ENCODE peak calls at places on chromosomes 5 and 9, in nine cellular contexts. E is GM23338, F is GM23248, X is HCT116, Q is OCI-LY7, P is PC-3, R is neural progenitor cell, I is MM.1S, U is SK-N-SH. J is an unnamed sample.

GRCh38 chr5:134503088-134503936 is 22.2 kb upstream of the JADE2 start:
- DNase-seq in P (peak), U (peak), X (peak), I (peak), Q (no peak), R (no peak), E (peak), F (peak), J (peak)

GRCh38 chr5:170523129-170523497 is 19.3 kb downstream of the KCNIP1 start:
- DNase-seq in E (no peak), I (no peak), U (peak), Q (no peak), P (no peak), X (no peak), R (no peak), F (peak), J (no peak)

GRCh38 chr5:30279237-30279636 is 914.2 kb upstream of the CDH6 start:
- DNase-seq in I (no peak), P (peak), U (no peak), E (peak), F (peak), Q (no peak), X (no peak), R (no peak), J (no peak)

GRCh38 chr5:80961376-80962281 is 1.5 kb downstream of the RASGRF2 start:
- DNase-seq in Q (no peak), P (no peak), E (no peak), X (no peak), I (no peak), U (no peak), F (no peak), R (peak), J (no peak)

GRCh38 chr5:141617682-141618029 is 1.1 kb downstream of the DIAPH1 start:
- DNase-seq in R (peak), P (peak), U (no peak), Q (no peak), F (peak), X (no peak), E (no peak), I (peak), J (no peak)

GRCh38 chr9:116342941-116343340 is 189.3 kb downstream of the PAPPA start:
- DNase-seq in Q (no peak), R (no peak), I (no peak), P (peak), U (no peak), F (peak), X (no peak), E (no peak), J (no peak)

GRCh38 chr5:151014680-151015343 is 5.6 kb upstream of the GPX3 start:
- DNase-seq in X (no peak), R (no peak), I (no peak), F (no peak), E (no peak), Q (no peak), P (peak), U (no peak), J (no peak)

GRCh38 chr5:179223961-179224360 is 121.3 kb downstream of the ADAMTS2 start:
- DNase-seq in Q (no peak), E (no peak), R (no peak), U (no peak), F (no peak), P (no peak), I (no peak), X (no peak), J (no peak)

GRCh38 chr5:120684213-120684612 is 220.1 kb downstream of the PRR16 start:
- DNase-seq in R (no peak), F (peak), X (peak), P (peak), E (no peak), Q (no peak), I (peak), U (no peak), J (no peak)

GRCh38 chr9:36843964-36844363 is 190.1 kb downstream of the PAX5 start:
- DNase-seq in F (no peak), P (no peak), R (no peak), Q (no peak), U (no peak), I (peak), E (no peak), X (no peak), J (no peak)

GRCh38 chr5:152185547-152186234 is 219.4 kb downstream of the NMUR2 start:
- DNase-seq in R (no peak), Q (no peak), X (no peak), U (no peak), I (no peak), F (no peak), E (no peak), P (no peak), J (peak)

GRCh38 chr9:13369426-13369825 is 89.9 kb upstream of the MPDZ start:
- DNase-seq in E (peak), P (no peak), F (no peak), U (no peak), I (no peak), Q (no peak), R (peak), X (no peak), J (no peak)

GRCh38 chr9:107895524-107896001 is 406.0 kb upstream of the KLF4 start:
- DNase-seq in E (no peak), R (no peak), X (no peak), F (peak), P (no peak), U (no peak), Q (no peak), I (no peak), J (peak)

GRCh38 chr5:627840-628239 is 15.7 kb downstream of the CEP72 start:
- DNase-seq in P (no peak), X (no peak), R (no peak), U (no peak), E (no peak), Q (no peak), I (no peak), F (no peak), J (no peak)

GRCh38 chr5:124839371-124839998 is 93.0 kb upstream of the ZNF608 start:
- DNase-seq in R (no peak), I (no peak), Q (no peak), F (no peak), E (no peak), X (no peak), P (no peak), U (no peak), J (no peak)

GRCh38 chr5:86917117-86917579 is 299.4 kb downstream of the COX7C start:
- DNase-seq in Q (peak), U (no peak), I (peak), E (peak), P (peak), X (no peak), R (peak), F (peak), J (peak)

GRCh38 chr9:7785813-7786212 is 13.8 kb downstream of the DMAC1 start:
- DNase-seq in E (no peak), X (no peak), P (no peak), I (no peak), Q (no peak), F (no peak), U (no peak), R (no peak), J (no peak)

GRCh38 chr5:96614110-96614691 is 48.0 kb upstream of the CAST start:
- DNase-seq in F (peak), I (peak), U (peak), Q (peak), P (peak), X (peak), R (peak), E (peak), J (peak)

GRCh38 chr5:77670526-77670925 is 32.0 kb upstream of the OTP start:
- DNase-seq in Q (no peak), E (no peak), X (no peak), I (no peak), F (no peak), U (no peak), R (no peak), P (no peak), J (no peak)

GRCh38 chr5:128537306-128537998 is 593 bp downstream of the FBN2 start:
- DNase-seq in X (no peak), U (peak), P (peak), E (peak), I (peak), F (peak), R (peak), Q (no peak), J (peak)

GRCh38 chr5:54548565-54548964 is 31.0 kb downstream of the SNX18 start:
- DNase-seq in U (no peak), X (no peak), R (no peak), I (no peak), P (no peak), F (no peak), E (no peak), Q (no peak), J (no peak)

GRCh38 chr5:171830686-171831085 is 45.1 kb downstream of the SMIM23 start:
- DNase-seq in R (no peak), U (no peak), P (no peak), I (no peak), X (no peak), E (no peak), F (no peak), Q (no peak), J (no peak)

GRCh38 chr5:87156631-87157030 is 111.1 kb upstream of the RASA1 start:
- DNase-seq in P (peak), E (no peak), I (no peak), R (no peak), Q (no peak), X (no peak), U (no peak), F (no peak), J (no peak)

GRCh38 chr9:100219347-100219746 is 120.3 kb downstream of the INVS start:
- DNase-seq in R (no peak), U (no peak), F (no peak), X (no peak), P (no peak), I (no peak), Q (no peak), E (no peak), J (no peak)

GRCh38 chr5:168946363-168946762 is 354.6 kb downstream of the SLIT3 start:
- DNase-seq in Q (no peak), F (peak), P (peak), X (no peak), U (peak), I (no peak), E (peak), R (peak), J (no peak)

GRCh38 chr5:162324356-162324755 is 256.8 kb downstream of the GABRG2 start:
- DNase-seq in X (no peak), R (no peak), U (no peak), P (peak), Q (no peak), F (no peak), E (no peak), I (no peak), J (no peak)

GRCh38 chr9:136339958-136340310 is 12.6 kb downstream of the GPSM1 start:
- DNase-seq in X (no peak), R (no peak), P (no peak), F (no peak), I (no peak), U (no peak), E (no peak), Q (no peak), J (no peak)
- TF ChIP-seq EZH2phosphoT487 in X (no peak), R (no peak), P (no peak), F (no peak), I (no peak), U (no peak), E (no peak), Q (no peak), J (no peak)

GRCh38 chr5:58447231-58447630 is 12.7 kb downstream of the PLK2 start:
- DNase-seq in I (no peak), Q (no peak), F (peak), X (no peak), R (no peak), E (no peak), P (no peak), U (no peak), J (no peak)
- H2AFZ ChIP-seq in I (no peak), Q (no peak), F (no peak), X (no peak), R (no peak), E (no peak), P (no peak), U (no peak), J (no peak)

GRCh38 chr9:95349109-95350038 is 31.9 kb upstream of the FANCC start:
- DNase-seq in U (no peak), I (no peak), R (peak), X (no peak), E (peak), P (no peak), Q (no peak), F (peak), J (peak)
- H3K4me3 ChIP-seq in U (no peak), I (no peak), R (peak), X (no peak), E (peak), P (no peak), Q (no peak), F (peak), J (peak)

GRCh38 chr5:83368835-83369234 is 102.7 kb upstream of the VCAN start:
- DNase-seq in Q (no peak), X (no peak), I (no peak), U (no peak), F (peak), P (peak), E (no peak), R (no peak), J (no peak)
- TF ChIP-seq EZH2phosphoT487 in Q (no peak), X (no peak), I (no peak), U (no peak), F (no peak), P (no peak), E (no peak), R (no peak), J (no peak)

DNA sequence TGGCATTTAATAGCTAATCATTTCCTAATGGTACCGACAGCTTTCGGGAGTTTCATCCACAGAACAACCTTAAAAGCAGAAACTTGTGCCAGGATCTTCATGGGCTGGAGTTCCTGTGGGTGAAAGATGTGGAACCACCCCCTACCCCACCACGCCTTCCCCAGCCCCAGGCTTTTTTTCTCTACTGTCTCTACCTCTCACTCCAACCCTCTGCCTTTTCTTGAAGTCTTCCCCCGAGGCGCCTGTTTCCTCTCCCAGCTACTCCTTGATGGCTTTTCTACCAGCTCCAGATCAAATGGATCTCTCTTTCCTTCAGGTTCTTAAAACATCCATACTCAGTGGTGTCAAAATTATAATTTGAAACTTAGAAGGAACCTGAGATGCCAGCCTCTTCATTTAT is 319.6 kb downstream of the PIK3R1 start:
- DNase-seq in R (no peak), Q (no peak), P (no peak), E (no peak), U (no peak), X (no peak), F (no peak), I (no peak), J (no peak)
- H2AFZ ChIP-seq in R (no peak), Q (no peak), P (no peak), E (peak), U (no peak), X (no peak), F (peak), I (no peak), J (no peak)

GRCh38 chr5:69364414-69364813 is 4.9 kb downstream of the AK6 start:
- DNase-seq in Q (peak), P (peak), E (peak), R (no peak), F (peak), U (peak), X (peak), I (no peak), J (peak)

GRCh38 chr5:69369369-69370121 is at the start of the genes AK6, RAD17 and TAF9:
- DNase-seq in F (peak), E (peak), Q (peak), P (peak), X (peak), R (peak), I (peak), U (peak), J (peak)

GRCh38 chr5:69368458-69369368 is 607 bp downstream of the AK6 start:
- DNase-seq in X (peak), R (peak), U (peak), Q (peak), E (peak), F (peak), P (peak), I (no peak), J (peak)

GRCh38 chr5:69364850-69365249 is 4.5 kb downstream of the AK6 start:
- DNase-seq in E (no peak), U (no peak), P (no peak), I (no peak), R (no peak), X (no peak), Q (no peak), F (peak), J (no peak)

DNA sequence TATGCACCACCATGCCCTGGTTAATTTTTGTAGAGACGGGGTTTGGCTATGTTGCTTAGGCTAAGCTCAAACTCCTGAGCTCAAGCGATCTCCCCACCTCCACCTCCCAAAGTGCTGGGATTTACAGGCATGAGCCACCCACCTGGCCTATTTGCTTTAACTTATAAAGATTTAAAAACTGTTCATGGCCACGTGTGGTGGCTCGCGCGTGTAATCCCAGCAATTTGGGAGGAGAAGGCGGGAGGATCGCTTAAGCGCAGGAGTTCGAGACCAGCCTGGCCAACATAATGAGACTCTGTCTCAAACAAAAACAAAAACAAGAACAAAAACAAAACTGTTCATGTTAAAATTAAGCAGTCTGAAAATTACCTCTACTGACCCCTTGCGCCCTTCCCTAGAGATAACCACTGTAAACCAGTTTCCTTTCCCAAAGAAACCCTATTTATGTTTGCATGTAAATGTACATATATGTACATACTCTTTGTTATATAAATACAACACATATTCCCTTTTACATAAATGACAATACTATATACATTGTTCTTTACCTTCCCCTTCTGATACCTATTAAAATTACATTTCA is 1.5 kb downstream of the AK6 start:
- DNase-seq in U (no peak), P (peak), Q (no peak), R (no peak), E (no peak), I (no peak), X (no peak), F (no peak), J (no peak)
- H3K4me3 ChIP-seq in U (peak), P (peak), Q (peak), R (peak), E (peak), I (peak), X (peak), F (peak), J (peak)

GRCh38 chr5:166910995-166911394 is 1380.5 kb upstream of the WWC1 start:
- DNase-seq in F (no peak), P (no peak), X (no peak), U (no peak), Q (no peak), E (no peak), R (no peak), I (no peak), J (no peak)

GRCh38 chr5:166909926-166910325 is 1381.5 kb upstream of the WWC1 start:
- DNase-seq in I (no peak), P (no peak), X (no peak), R (no peak), U (no peak), F (no peak), E (no peak), Q (no peak), J (no peak)

GRCh38 chr5:166907314-166907713 is 1384.1 kb upstream of the WWC1 start:
- DNase-seq in I (no peak), F (peak), E (no peak), R (no peak), P (peak), Q (no peak), X (no peak), U (no peak), J (no peak)

GRCh38 chr5:166909040-166909439 is 1382.4 kb upstream of the WWC1 start:
- DNase-seq in X (no peak), Q (no peak), P (peak), F (no peak), I (no peak), E (no peak), U (no peak), R (no peak), J (peak)
- TF ChIP-seq EZH2phosphoT487 in X (no peak), Q (no peak), P (no peak), F (no peak), I (no peak), E (no peak), U (no peak), R (no peak), J (no peak)

J was measured in hepatocyte.